ENCODE peak calls at places on chromosomes 4 and X, in five cellular contexts. One of them, this sample, is unnamed. For H3K36me3, the result is how much of the 10 kb centered on the place peaks cover.

GRCh38 chr4:158013858-158014257 is 159.0 kb downstream of the GASK1B start:
- DNase-seq in heart right ventricle: no peak
- DNase-seq in kidney epithelial cell: no peak
- DNase-seq in CD8-positive, alpha-beta T cell: no peak
- DNase-seq in OCI-LY7: no peak
- DNase-seq in this sample: no peak

GRCh38 chrX:147675819-147676218 is 235.9 kb upstream of the FMR1 start:
- DNase-seq in heart right ventricle: no peak
- DNase-seq in kidney epithelial cell: no peak
- DNase-seq in CD8-positive, alpha-beta T cell: no peak
- DNase-seq in OCI-LY7: no peak
- DNase-seq in this sample: no peak

GRCh38 chr4:107009196-107009595 is 26.9 kb downstream of the DKK2 start:
- DNase-seq in heart right ventricle: no peak
- DNase-seq in kidney epithelial cell: no peak
- DNase-seq in CD8-positive, alpha-beta T cell: no peak
- DNase-seq in OCI-LY7: no peak
- DNase-seq in this sample: no peak

GRCh38 chrX:69128573-69128972 is 36.7 kb downstream of the PJA1 start:
- DNase-seq in heart right ventricle: peak
- DNase-seq in kidney epithelial cell: no peak
- DNase-seq in CD8-positive, alpha-beta T cell: no peak
- DNase-seq in OCI-LY7: no peak
- DNase-seq in this sample: no peak

GRCh38 chrX:9824554-9824953 is 38.3 kb downstream of the SHROOM2 start:
- DNase-seq in heart right ventricle: no peak
- DNase-seq in kidney epithelial cell: no peak
- DNase-seq in CD8-positive, alpha-beta T cell: no peak
- DNase-seq in OCI-LY7: no peak
- DNase-seq in this sample: no peak

GRCh38 chr4:2462992-2463762 is 5.7 kb upstream of the RNF4 start:
- DNase-seq in heart right ventricle: no peak
- DNase-seq in kidney epithelial cell: no peak
- DNase-seq in CD8-positive, alpha-beta T cell: no peak
- DNase-seq in OCI-LY7: no peak
- DNase-seq in this sample: no peak

GRCh38 chr4:91914176-91914804 is 389.5 kb upstream of the GRID2 start:
- DNase-seq in heart right ventricle: no peak
- DNase-seq in kidney epithelial cell: no peak
- DNase-seq in CD8-positive, alpha-beta T cell: no peak
- DNase-seq in OCI-LY7: no peak
- DNase-seq in this sample: no peak

GRCh38 chrX:71118985-71119535 is 664 bp downstream of the MED12 start:
- DNase-seq in heart right ventricle: no peak
- DNase-seq in kidney epithelial cell: no peak
- DNase-seq in CD8-positive, alpha-beta T cell: no peak
- DNase-seq in OCI-LY7: no peak
- DNase-seq in this sample: no peak

GRCh38 chr4:106418444-106418843 is 49.9 kb upstream of the GIMD1 start:
- DNase-seq in heart right ventricle: no peak
- DNase-seq in kidney epithelial cell: no peak
- DNase-seq in CD8-positive, alpha-beta T cell: no peak
- DNase-seq in OCI-LY7: no peak
- DNase-seq in this sample: no peak

GRCh38 chr4:1674682-1675081 is 9.4 kb downstream of the FAM53A start:
- DNase-seq in heart right ventricle: no peak
- DNase-seq in kidney epithelial cell: no peak
- DNase-seq in CD8-positive, alpha-beta T cell: no peak
- DNase-seq in OCI-LY7: no peak
- DNase-seq in this sample: no peak

GRCh38 chrX:34879876-34880275 is 62.7 kb upstream of the FAM47B start:
- DNase-seq in heart right ventricle: no peak
- DNase-seq in kidney epithelial cell: no peak
- DNase-seq in CD8-positive, alpha-beta T cell: no peak
- DNase-seq in OCI-LY7: no peak
- DNase-seq in this sample: no peak

GRCh38 chr4:150518559-150518958 is 63.4 kb upstream of the MAB21L2 start:
- DNase-seq in heart right ventricle: no peak
- DNase-seq in kidney epithelial cell: peak
- DNase-seq in CD8-positive, alpha-beta T cell: no peak
- DNase-seq in OCI-LY7: no peak
- DNase-seq in this sample: no peak

GRCh38 chrX:3181846-3182245 is 140.6 kb downstream of the ARSF start:
- DNase-seq in heart right ventricle: no peak
- DNase-seq in kidney epithelial cell: no peak
- DNase-seq in CD8-positive, alpha-beta T cell: no peak
- DNase-seq in OCI-LY7: no peak
- DNase-seq in this sample: no peak

GRCh38 chrX:123736333-123736921 is 3.6 kb upstream of the THOC2 start:
- DNase-seq in heart right ventricle: no peak
- DNase-seq in kidney epithelial cell: no peak
- DNase-seq in CD8-positive, alpha-beta T cell: no peak
- DNase-seq in OCI-LY7: no peak
- DNase-seq in this sample: no peak

GRCh38 chr4:122733805-122734155 is 1.3 kb downstream of the BBS12 start:
- DNase-seq in heart right ventricle: no peak
- DNase-seq in kidney epithelial cell: no peak
- DNase-seq in CD8-positive, alpha-beta T cell: no peak
- DNase-seq in OCI-LY7: no peak
- DNase-seq in this sample: no peak

GRCh38 chr4:8384397-8385060 is 56.0 kb downstream of the ACOX3 start:
- DNase-seq in heart right ventricle: no peak
- DNase-seq in kidney epithelial cell: no peak
- DNase-seq in CD8-positive, alpha-beta T cell: no peak
- DNase-seq in OCI-LY7: no peak
- DNase-seq in this sample: no peak

GRCh38 chrX:53071604-53072417 is 10.4 kb upstream of the TSPYL2 start:
- DNase-seq in heart right ventricle: peak
- DNase-seq in kidney epithelial cell: no peak
- DNase-seq in CD8-positive, alpha-beta T cell: no peak
- DNase-seq in OCI-LY7: peak
- DNase-seq in this sample: peak

GRCh38 chrX:103554687-103555417 is 30.5 kb upstream of the TCEAL4 start:
- DNase-seq in heart right ventricle: peak
- DNase-seq in kidney epithelial cell: peak
- DNase-seq in CD8-positive, alpha-beta T cell: peak
- DNase-seq in OCI-LY7: peak
- DNase-seq in this sample: no peak

GRCh38 chrX:120751683-120752082 is 121.8 kb upstream of the C1GALT1C1 start:
- DNase-seq in heart right ventricle: no peak
- DNase-seq in kidney epithelial cell: no peak
- DNase-seq in CD8-positive, alpha-beta T cell: no peak
- DNase-seq in OCI-LY7: peak
- DNase-seq in this sample: no peak

GRCh38 chr4:94802091-94802490 is 44.3 kb downstream of the BMPR1B start:
- DNase-seq in heart right ventricle: peak
- DNase-seq in kidney epithelial cell: no peak
- DNase-seq in CD8-positive, alpha-beta T cell: no peak
- DNase-seq in OCI-LY7: no peak
- DNase-seq in this sample: no peak

GRCh38 chrX:81564851-81565250 is 362.9 kb downstream of the SH3BGRL start:
- DNase-seq in heart right ventricle: no peak
- DNase-seq in kidney epithelial cell: no peak
- DNase-seq in CD8-positive, alpha-beta T cell: no peak
- DNase-seq in OCI-LY7: no peak
- DNase-seq in this sample: no peak

GRCh38 chr4:88017516-88018302 is 10.3 kb downstream of the PKD2 start:
- DNase-seq in heart right ventricle: no peak
- DNase-seq in kidney epithelial cell: peak
- DNase-seq in CD8-positive, alpha-beta T cell: no peak
- DNase-seq in OCI-LY7: no peak
- DNase-seq in this sample: no peak

GRCh38 chr4:175369087-175369486 is 443.0 kb downstream of the GPM6A start:
- DNase-seq in heart right ventricle: no peak
- DNase-seq in kidney epithelial cell: peak
- DNase-seq in CD8-positive, alpha-beta T cell: no peak
- DNase-seq in OCI-LY7: no peak
- DNase-seq in this sample: no peak

GRCh38 chr4:25884040-25884788 is 21.4 kb upstream of the SEL1L3 start:
- DNase-seq in heart right ventricle: no peak
- DNase-seq in kidney epithelial cell: peak
- DNase-seq in CD8-positive, alpha-beta T cell: no peak
- DNase-seq in OCI-LY7: peak
- DNase-seq in this sample: no peak

GRCh38 chr4:37279121-37279520 is 34.6 kb downstream of the NWD2 start:
- DNase-seq in heart right ventricle: no peak
- DNase-seq in kidney epithelial cell: no peak
- DNase-seq in CD8-positive, alpha-beta T cell: no peak
- DNase-seq in OCI-LY7: no peak
- DNase-seq in this sample: no peak

GRCh38 chr4:8001564-8002355 is 62.1 kb upstream of the AFAP1 start:
- DNase-seq in heart right ventricle: no peak
- DNase-seq in kidney epithelial cell: no peak
- DNase-seq in CD8-positive, alpha-beta T cell: no peak
- DNase-seq in OCI-LY7: no peak
- DNase-seq in this sample: no peak

GRCh38 chr4:73864365-73864764 is 4.8 kb upstream of the CXCL1 start:
- DNase-seq in heart right ventricle: no peak
- DNase-seq in kidney epithelial cell: no peak
- DNase-seq in CD8-positive, alpha-beta T cell: no peak
- DNase-seq in OCI-LY7: peak
- DNase-seq in this sample: no peak

GRCh38 chrX:9765737-9766098 is at the start of gene GPR143:
- DNase-seq in heart right ventricle: no peak
- DNase-seq in kidney epithelial cell: no peak
- DNase-seq in CD8-positive, alpha-beta T cell: no peak
- DNase-seq in OCI-LY7: no peak
- DNase-seq in this sample: no peak

GRCh38 chrX:107729558-107730297 is 45.9 kb downstream of the TSC22D3 start:
- DNase-seq in heart right ventricle: peak
- DNase-seq in kidney epithelial cell: no peak
- DNase-seq in CD8-positive, alpha-beta T cell: no peak
- DNase-seq in OCI-LY7: no peak
- DNase-seq in this sample: no peak

GRCh38 chrX:77731821-77732419 is 54.1 kb downstream of the ATRX start:
- DNase-seq in heart right ventricle: peak
- DNase-seq in kidney epithelial cell: no peak
- DNase-seq in CD8-positive, alpha-beta T cell: no peak
- DNase-seq in OCI-LY7: no peak
- DNase-seq in this sample: no peak

GRCh38 chrX:1361275-1361674 is 24.7 kb downstream of the IL3RA start:
- DNase-seq in heart right ventricle: no peak
- DNase-seq in kidney epithelial cell: no peak
- DNase-seq in CD8-positive, alpha-beta T cell: no peak
- DNase-seq in OCI-LY7: no peak
- DNase-seq in this sample: no peak

GRCh38 chr4:6608758-6609414 is 31.6 kb upstream of the MRFAP1 start:
- DNase-seq in heart right ventricle: no peak
- DNase-seq in kidney epithelial cell: no peak
- DNase-seq in CD8-positive, alpha-beta T cell: no peak
- DNase-seq in OCI-LY7: no peak
- DNase-seq in this sample: no peak
- H3K36me3 ChIP-seq in heart right ventricle: under half
- H3K36me3 ChIP-seq in kidney epithelial cell: under half
- H3K36me3 ChIP-seq in CD8-positive, alpha-beta T cell: half or more
- H3K36me3 ChIP-seq in OCI-LY7: under half
- H3K36me3 ChIP-seq in this sample: under half

GRCh38 chrX:13764765-13765164 is 30.2 kb downstream of the OFD1 start:
- DNase-seq in heart right ventricle: no peak
- DNase-seq in kidney epithelial cell: no peak
- DNase-seq in CD8-positive, alpha-beta T cell: no peak
- DNase-seq in OCI-LY7: no peak
- DNase-seq in this sample: no peak

GRCh38 chrX:13774696-13775095 is 40.1 kb downstream of the OFD1 start:
- DNase-seq in heart right ventricle: no peak
- DNase-seq in kidney epithelial cell: no peak
- DNase-seq in CD8-positive, alpha-beta T cell: no peak
- DNase-seq in OCI-LY7: no peak
- DNase-seq in this sample: no peak

GRCh38 chrX:13768939-13769338 is 34.4 kb downstream of the OFD1 start:
- DNase-seq in heart right ventricle: no peak
- DNase-seq in kidney epithelial cell: no peak
- DNase-seq in CD8-positive, alpha-beta T cell: no peak
- DNase-seq in OCI-LY7: no peak
- DNase-seq in this sample: no peak

GRCh38 chrX:13764284-13764683 is 29.7 kb downstream of the OFD1 start:
- DNase-seq in heart right ventricle: no peak
- DNase-seq in kidney epithelial cell: no peak
- DNase-seq in CD8-positive, alpha-beta T cell: no peak
- DNase-seq in OCI-LY7: no peak
- DNase-seq in this sample: no peak

GRCh38 chrX:13770013-13770412 is 35.5 kb downstream of the OFD1 start:
- DNase-seq in heart right ventricle: no peak
- DNase-seq in kidney epithelial cell: no peak
- DNase-seq in CD8-positive, alpha-beta T cell: no peak
- DNase-seq in OCI-LY7: no peak
- DNase-seq in this sample: no peak
- H3K36me3 ChIP-seq in heart right ventricle: half or more
- H3K36me3 ChIP-seq in kidney epithelial cell: under half
- H3K36me3 ChIP-seq in CD8-positive, alpha-beta T cell: under half
- H3K36me3 ChIP-seq in OCI-LY7: half or more
- H3K36me3 ChIP-seq in this sample: under half

DNA sequence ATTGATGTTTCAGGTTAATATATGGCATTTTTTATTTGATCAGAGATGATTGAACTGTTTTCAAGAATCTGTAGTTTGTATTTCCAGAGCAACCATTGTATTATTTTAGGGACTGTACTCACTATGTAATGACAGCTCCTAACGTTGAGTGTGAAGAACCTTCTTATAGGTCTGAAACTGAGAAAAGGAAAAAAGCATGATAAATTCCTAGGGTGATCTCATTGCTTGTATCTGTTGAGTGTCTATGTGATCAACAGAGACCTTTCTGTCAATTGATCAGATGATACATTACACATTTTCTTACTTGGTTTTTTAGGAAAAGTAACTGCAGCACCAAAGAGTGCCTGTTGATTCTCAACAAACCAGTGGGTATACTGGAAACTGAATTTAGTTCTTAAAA is 40.2 kb downstream of the SEC24B start:
- DNase-seq in heart right ventricle: no peak
- DNase-seq in kidney epithelial cell: no peak
- DNase-seq in CD8-positive, alpha-beta T cell: no peak
- DNase-seq in OCI-LY7: no peak
- DNase-seq in this sample: no peak
- H3K36me3 ChIP-seq in heart right ventricle: under half
- H3K36me3 ChIP-seq in kidney epithelial cell: under half
- H3K36me3 ChIP-seq in CD8-positive, alpha-beta T cell: under half
- H3K36me3 ChIP-seq in OCI-LY7: half or more
- H3K36me3 ChIP-seq in this sample: under half

DNA sequence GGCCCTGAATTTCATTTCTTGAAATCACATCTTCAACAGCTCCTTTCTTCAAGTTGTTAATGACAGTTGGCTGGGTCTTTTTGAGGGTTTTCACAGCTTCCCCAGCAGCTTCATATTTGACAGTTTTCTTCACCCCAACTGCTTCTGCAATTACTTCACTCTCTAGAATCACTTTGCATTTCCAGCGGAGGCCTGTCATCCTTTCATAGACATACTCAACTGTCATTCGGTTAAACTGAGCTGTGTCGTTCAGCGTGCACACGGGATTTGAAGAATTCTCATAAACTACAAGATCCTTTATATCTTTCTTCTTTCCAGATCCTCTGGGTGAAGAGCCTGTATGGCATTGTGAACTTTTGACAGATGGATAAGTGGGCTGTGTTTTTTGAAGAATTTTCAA is 15.4 kb downstream of the UBE2A start:
- DNase-seq in heart right ventricle: no peak
- DNase-seq in kidney epithelial cell: no peak
- DNase-seq in CD8-positive, alpha-beta T cell: no peak
- DNase-seq in OCI-LY7: no peak
- DNase-seq in this sample: no peak
- H3K36me3 ChIP-seq in heart right ventricle: under half
- H3K36me3 ChIP-seq in kidney epithelial cell: under half
- H3K36me3 ChIP-seq in CD8-positive, alpha-beta T cell: under half
- H3K36me3 ChIP-seq in OCI-LY7: half or more
- H3K36me3 ChIP-seq in this sample: under half

This sample was measured in lung.